ENCODE peak calls at places on chromosome 15, in four cellular contexts. One of them, this sample, is unnamed.

GRCh38 chr15:69535101-69535638 is 82.6 kb downstream of the RPLP1 start:
- DNase-seq in thoracic aorta: no peak
- DNase-seq in breast epithelium: peak; percentile 19
- DNase-seq in Karpas-422: no peak
- DNase-seq in this sample: no peak

GRCh38 chr15:86650084-86650483 is 570.4 kb downstream of the AGBL1 start:
- DNase-seq in breast epithelium: no peak
- DNase-seq in thoracic aorta: no peak
- DNase-seq in Karpas-422: peak; percentile 61
- DNase-seq in this sample: no peak

GRCh38 chr15:90561344-90562244 is 31.9 kb downstream of the CRTC3 start:
- DNase-seq in thoracic aorta: no peak
- DNase-seq in breast epithelium: no peak
- DNase-seq in Karpas-422: no peak
- DNase-seq in this sample: no peak

GRCh38 chr15:60115579-60116415 is 111.7 kb downstream of the FOXB1 start:
- DNase-seq in breast epithelium: no peak
- DNase-seq in Karpas-422: no peak
- DNase-seq in thoracic aorta: no peak
- DNase-seq in this sample: no peak

GRCh38 chr15:40830884-40831283 is 2.4 kb upstream of the PPP1R14D start:
- DNase-seq in thoracic aorta: no peak
- DNase-seq in Karpas-422: no peak
- DNase-seq in breast epithelium: no peak
- DNase-seq in this sample: no peak

GRCh38 chr15:96395687-96396086 is 65.2 kb downstream of the NR2F2 start:
- DNase-seq in Karpas-422: no peak
- DNase-seq in breast epithelium: no peak
- DNase-seq in thoracic aorta: no peak
- DNase-seq in this sample: no peak

GRCh38 chr15:64842099-64842940 is 605 bp downstream of the PLEKHO2 start:
- DNase-seq in breast epithelium: no peak
- DNase-seq in thoracic aorta: no peak
- DNase-seq in Karpas-422: peak; percentile 65
- DNase-seq in this sample: no peak

GRCh38 chr15:57183041-57183440 is 193.3 kb upstream of the CGNL1 start:
- DNase-seq in Karpas-422: no peak
- DNase-seq in thoracic aorta: no peak
- DNase-seq in breast epithelium: no peak
- DNase-seq in this sample: no peak

GRCh38 chr15:100520132-100520921 is 8.4 kb downstream of the CERS3 start:
- DNase-seq in Karpas-422: no peak
- DNase-seq in thoracic aorta: no peak
- DNase-seq in breast epithelium: no peak
- DNase-seq in this sample: no peak

GRCh38 chr15:55856506-55856905 is 113.6 kb upstream of the PRTG start:
- DNase-seq in Karpas-422: no peak
- DNase-seq in breast epithelium: no peak
- DNase-seq in thoracic aorta: no peak
- DNase-seq in this sample: no peak

GRCh38 chr15:55858661-55859060 is 115.7 kb upstream of the PRTG start:
- DNase-seq in breast epithelium: no peak
- DNase-seq in Karpas-422: no peak
- DNase-seq in thoracic aorta: no peak
- DNase-seq in this sample: no peak

GRCh38 chr15:55863911-55864310 is 121.0 kb upstream of the PRTG start:
- DNase-seq in thoracic aorta: no peak
- DNase-seq in Karpas-422: no peak
- DNase-seq in breast epithelium: no peak
- DNase-seq in this sample: no peak

GRCh38 chr15:55859681-55860080 is 116.7 kb upstream of the PRTG start:
- DNase-seq in Karpas-422: no peak
- DNase-seq in breast epithelium: no peak
- DNase-seq in thoracic aorta: no peak
- DNase-seq in this sample: no peak

DNA sequence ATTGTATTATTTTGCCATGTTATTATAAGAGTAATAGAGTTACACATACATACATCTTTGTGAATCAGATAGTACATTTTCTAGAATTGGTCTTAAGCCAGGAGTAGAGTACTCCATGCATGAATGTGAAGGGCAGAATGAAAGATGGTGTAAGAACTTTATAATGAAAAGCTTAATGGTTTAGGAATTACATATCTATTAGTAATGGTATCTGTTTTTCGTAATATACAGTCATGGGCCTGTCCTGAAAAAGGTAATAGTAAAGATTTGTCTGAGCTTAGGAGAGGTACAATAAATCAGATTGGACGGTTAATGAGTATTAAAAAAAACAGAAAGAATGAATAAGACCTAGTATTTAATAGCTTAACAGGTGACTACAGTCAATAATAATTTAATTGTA is 118.2 kb upstream of the PRTG start:
- DNase-seq in Karpas-422: no peak
- DNase-seq in thoracic aorta: no peak
- DNase-seq in breast epithelium: no peak
- DNase-seq in this sample: no peak
- H3K27ac ChIP-seq in Karpas-422: no peak overlapping the region
- H3K27ac ChIP-seq in thoracic aorta: no peak overlapping the region
- H3K27ac ChIP-seq in breast epithelium: no peak overlapping the region
- H3K27ac ChIP-seq in this sample: no peak overlapping the region

DNA sequence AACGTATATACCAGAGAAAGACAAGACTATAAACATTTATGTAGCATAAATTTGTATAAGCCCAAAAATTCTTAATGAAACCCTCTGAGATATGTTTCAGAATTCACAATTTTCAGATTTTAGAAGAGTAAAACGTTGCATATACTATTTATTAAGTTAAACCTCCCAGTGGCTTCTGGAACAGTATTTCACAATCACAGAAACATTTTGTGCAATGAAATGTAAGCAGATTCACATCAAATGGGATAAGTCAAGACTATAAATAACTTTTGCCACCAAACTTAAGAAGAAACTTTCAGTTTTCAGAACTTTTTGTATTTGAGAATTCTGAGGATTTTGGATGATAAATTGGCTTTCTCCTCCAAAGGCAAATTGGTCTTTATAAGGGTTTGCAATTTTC is 9.2 kb downstream of the SLTM start:
- DNase-seq in thoracic aorta: no peak
- DNase-seq in Karpas-422: no peak
- DNase-seq in breast epithelium: no peak
- DNase-seq in this sample: no peak
- H3K4me3 ChIP-seq in thoracic aorta: no peak overlapping the region
- H3K4me3 ChIP-seq in Karpas-422: no peak overlapping the region
- H3K4me3 ChIP-seq in breast epithelium: no peak overlapping the region
- H3K4me3 ChIP-seq in this sample: no peak overlapping the region

GRCh38 chr15:32818758-32819405 is 101.1 kb downstream of the GREM1 start:
- DNase-seq in thoracic aorta: no peak
- DNase-seq in Karpas-422: no peak
- DNase-seq in breast epithelium: no peak
- DNase-seq in this sample: no peak

GRCh38 chr15:32822739-32823138 is 104.9 kb downstream of the GREM1 start:
- DNase-seq in thoracic aorta: no peak
- DNase-seq in Karpas-422: no peak
- DNase-seq in breast epithelium: no peak
- DNase-seq in this sample: no peak

GRCh38 chr15:32817570-32817969 is 99.8 kb downstream of the GREM1 start:
- DNase-seq in thoracic aorta: no peak
- DNase-seq in breast epithelium: no peak
- DNase-seq in Karpas-422: no peak
- DNase-seq in this sample: no peak

GRCh38 chr15:32823750-32824149 is 105.9 kb downstream of the GREM1 start:
- DNase-seq in thoracic aorta: no peak
- DNase-seq in Karpas-422: no peak
- DNase-seq in breast epithelium: no peak
- DNase-seq in this sample: no peak

DNA sequence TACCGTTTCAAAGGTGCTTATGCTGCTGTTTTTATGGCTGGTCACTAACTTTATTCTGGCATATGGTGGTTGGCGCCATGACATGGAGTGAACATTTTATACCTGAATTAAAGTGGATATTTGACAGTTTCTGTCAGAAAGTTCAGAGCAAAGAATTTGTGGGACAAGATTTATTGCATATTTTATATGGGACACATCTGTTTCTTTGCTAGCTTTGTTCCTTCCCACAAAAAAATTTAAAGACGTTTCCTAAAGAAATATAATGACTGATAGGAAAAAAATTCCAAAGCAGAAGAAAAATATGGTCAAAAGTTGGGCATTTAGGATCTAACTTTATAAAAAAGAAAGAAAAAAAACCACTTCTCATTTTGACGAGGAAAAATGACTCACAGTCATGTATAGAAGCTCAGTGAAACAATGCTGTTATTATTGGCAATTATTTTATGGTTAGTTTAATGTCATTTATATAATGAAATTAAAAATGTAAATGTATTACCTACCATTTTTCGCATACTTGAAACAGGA is 101.7 kb downstream of the GREM1 start:
- DNase-seq in thoracic aorta: no peak
- DNase-seq in Karpas-422: no peak
- DNase-seq in breast epithelium: no peak
- DNase-seq in this sample: no peak
- H3K27ac ChIP-seq in thoracic aorta: no peak overlapping the region
- H3K27ac ChIP-seq in Karpas-422: no peak overlapping the region
- H3K27ac ChIP-seq in breast epithelium: no peak overlapping the region
- H3K27ac ChIP-seq in this sample: no peak overlapping the region

GRCh38 chr15:75367913-75368688 is at the start of gene MAN2C1:
- DNase-seq in thoracic aorta: peak; percentile 85
- DNase-seq in breast epithelium: peak; percentile 96
- DNase-seq in Karpas-422: peak; percentile 99
- DNase-seq in this sample: peak; percentile 97
- H3K4me3 ChIP-seq in thoracic aorta: peak within 1 kb of the TSS; percentile 94
- H3K4me3 ChIP-seq in breast epithelium: peak within 1 kb of the TSS; percentile 98
- H3K4me3 ChIP-seq in Karpas-422: peak within 1 kb of the TSS; percentile 88
- H3K4me3 ChIP-seq in this sample: peak within 1 kb of the TSS; percentile 98

DNA sequence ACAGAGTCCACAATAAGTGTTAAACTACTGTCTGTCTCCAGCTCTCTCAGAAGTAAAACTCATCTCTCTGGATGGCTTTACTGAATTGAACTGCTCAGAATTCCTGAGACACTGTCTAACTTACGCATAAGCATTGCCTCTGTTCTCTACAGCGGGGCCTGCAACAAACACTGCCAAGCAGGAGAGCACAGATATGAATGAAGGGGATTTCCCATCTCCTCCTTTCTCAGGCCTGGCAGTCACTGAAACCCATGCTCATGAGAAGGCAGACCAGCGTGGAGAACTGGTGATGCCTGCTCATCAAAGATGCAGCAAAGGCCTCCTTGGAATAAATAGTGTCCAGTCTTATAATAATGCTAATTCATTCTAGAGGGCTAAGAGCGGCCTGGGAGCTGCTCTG is 10.3 kb downstream of the RASGRP1 start:
- DNase-seq in breast epithelium: no peak
- DNase-seq in thoracic aorta: no peak
- DNase-seq in Karpas-422: no peak
- DNase-seq in this sample: no peak
- H3K27ac ChIP-seq in breast epithelium: no peak overlapping the region
- H3K27ac ChIP-seq in thoracic aorta: no peak overlapping the region
- H3K27ac ChIP-seq in Karpas-422: no peak overlapping the region
- H3K27ac ChIP-seq in this sample: no peak overlapping the region

GRCh38 chr15:98776607-98777281 is 128.4 kb downstream of the IGF1R start:
- DNase-seq in breast epithelium: no peak
- DNase-seq in thoracic aorta: no peak
- DNase-seq in Karpas-422: no peak
- DNase-seq in this sample: no peak
- H3K4me3 ChIP-seq in breast epithelium: no peak overlapping the region
- H3K4me3 ChIP-seq in thoracic aorta: peak overlapping the region; percentile 25
- H3K4me3 ChIP-seq in Karpas-422: no peak overlapping the region
- H3K4me3 ChIP-seq in this sample: no peak overlapping the region